ENCODE peak calls at places on chromosomes 6 and 20, in four cellular contexts. P, O, S and X are unnamed samples.

GRCh38 chr20:54122681-54123586 is 50.9 kb downstream of the CYP24A1 start:
- DNase-seq in P (no peak), O (no peak), S (no peak), X (no peak)

GRCh38 chr20:19881080-19881840 is 123.2 kb downstream of the RIN2 start:
- DNase-seq in P (no peak), O (no peak), S (peak), X (peak)

GRCh38 chr20:58515240-58516212 is at the start of gene APCDD1L:
- DNase-seq in P (peak), O (no peak), S (peak), X (peak)

GRCh38 chr6:1422290-1422689 is 32.9 kb downstream of the FOXF2 start:
- DNase-seq in P (no peak), O (no peak), S (peak), X (no peak)

GRCh38 chr20:19890358-19891117 is 126.6 kb upstream of the NAA20 start:
- DNase-seq in P (no peak), O (no peak), S (no peak), X (no peak)

GRCh38 chr6:75402296-75402695 is 91.3 kb downstream of the FILIP1 start:
- DNase-seq in P (peak), O (no peak), S (peak), X (peak)

GRCh38 chr20:57657537-57658446 is 37.6 kb upstream of the ZBP1 start:
- DNase-seq in P (peak), O (peak), S (no peak), X (no peak)

GRCh38 chr6:117530467-117531242 is 48.2 kb downstream of the DCBLD1 start:
- DNase-seq in P (no peak), O (no peak), S (no peak), X (no peak)

GRCh38 chr6:124560836-124561585 is 401.2 kb upstream of the RNF217 start:
- DNase-seq in P (no peak), O (no peak), S (no peak), X (peak)

GRCh38 chr20:50676888-50677287 is 14.5 kb downstream of the RIPOR3 start:
- DNase-seq in P (no peak), O (no peak), S (no peak), X (no peak)

GRCh38 chr6:113182370-113183141 is 674.6 kb upstream of the MARCKS start:
- DNase-seq in P (peak), O (no peak), S (peak), X (peak)

GRCh38 chr20:48295966-48296421 is 510.7 kb upstream of the SULF2 start:
- DNase-seq in P (no peak), O (no peak), S (no peak), X (peak)

GRCh38 chr6:52994789-52995078 is 350 bp downstream of the GSTA4 start:
- DNase-seq in P (no peak), O (no peak), S (no peak), X (no peak)

GRCh38 chr6:56890683-56891429 is 64.1 kb upstream of the BEND6 start:
- DNase-seq in P (peak), O (no peak), S (peak), X (no peak)

GRCh38 chr20:23145281-23145700 is 59.2 kb upstream of the CD93 start:
- DNase-seq in P (peak), O (no peak), S (peak), X (peak)

GRCh38 chr20:53011640-53012039 is 39.5 kb downstream of the TSHZ2 start:
- DNase-seq in P (no peak), O (no peak), S (no peak), X (no peak)

GRCh38 chr20:45629496-45630100 is at the start of gene WFDC10A:
- DNase-seq in P (peak), O (peak), S (peak), X (peak)

GRCh38 chr20:41119593-41120561 is 17.5 kb upstream of the PLCG1 start:
- DNase-seq in P (no peak), O (no peak), S (peak), X (no peak)

GRCh38 chr20:20017852-20018245 is 687 bp downstream of the NAA20 start:
- DNase-seq in P (peak), O (no peak), S (peak), X (no peak)

GRCh38 chr6:41257369-41258195 is 28.9 kb downstream of the TREM1 start:
- DNase-seq in P (peak), O (no peak), S (peak), X (no peak)

GRCh38 chr20:51368461-51369211 is 173.9 kb downstream of the NFATC2 start:
- DNase-seq in P (no peak), O (no peak), S (peak), X (no peak)

GRCh38 chr6:142266060-142266459 is 35.7 kb upstream of the ADGRG6 start:
- DNase-seq in P (no peak), O (no peak), S (no peak), X (no peak)

GRCh38 chr6:17091122-17091521 is 10.7 kb upstream of the STMND1 start:
- DNase-seq in P (no peak), O (no peak), S (peak), X (no peak)

DNA sequence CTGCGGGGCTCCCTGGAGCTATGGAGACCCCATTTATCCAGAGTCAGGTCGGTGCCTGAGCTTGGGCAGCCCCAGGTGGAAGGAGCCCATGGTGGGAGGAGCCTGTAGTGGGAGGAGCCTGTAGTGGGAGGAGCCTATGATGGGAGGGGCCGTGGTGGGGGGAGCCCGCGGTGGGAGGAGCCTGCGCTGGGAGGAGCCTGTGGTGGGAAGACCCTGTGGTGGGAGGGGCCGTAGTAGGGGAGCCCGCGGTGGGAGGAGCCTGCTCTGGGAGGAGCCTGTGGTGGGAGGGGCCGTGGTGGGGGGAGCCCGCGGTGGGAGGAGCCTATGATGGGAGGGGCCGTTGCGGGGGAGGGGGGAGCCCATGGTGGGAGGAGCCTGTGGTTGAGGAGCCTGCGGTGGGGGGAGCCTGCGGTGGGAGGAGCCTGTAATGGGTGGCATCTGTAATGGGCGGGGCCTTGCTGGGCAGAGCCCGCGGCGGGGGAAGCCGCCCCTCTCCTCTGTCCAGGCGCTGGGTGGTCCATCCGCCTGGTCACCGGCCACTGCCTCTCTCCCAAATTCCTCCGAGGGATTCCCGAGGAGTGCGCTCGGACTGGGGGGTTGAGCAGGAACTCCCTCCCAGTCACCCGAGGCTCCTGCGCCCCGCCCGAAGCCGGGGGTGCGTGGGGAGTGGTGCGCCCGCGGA is 567 bp upstream of the FNDC11 start:
- DNase-seq in P (peak), O (peak), S (peak), X (peak)
- H3K4me3 ChIP-seq in P (peak), O (peak), S (peak), X (peak)

GRCh38 chr6:6586671-6587526 is 1.6 kb upstream of the LY86 start:
- DNase-seq in P (no peak), O (no peak), S (no peak), X (no peak)

GRCh38 chr6:6588064-6588923 is at the start of gene LY86:
- DNase-seq in P (no peak), O (no peak), S (no peak), X (no peak)

GRCh38 chr6:6587696-6588063 is 840 bp upstream of the LY86 start:
- DNase-seq in P (no peak), O (no peak), S (no peak), X (no peak)

GRCh38 chr6:6590530-6590929 is 2.0 kb downstream of the LY86 start:
- DNase-seq in P (no peak), O (no peak), S (no peak), X (no peak)

GRCh38 chr6:6588924-6589696 is 590 bp downstream of the LY86 start:
- DNase-seq in P (no peak), O (no peak), S (no peak), X (no peak)
- H3K4me3 ChIP-seq in P (no peak), O (no peak), S (no peak), X (no peak)

GRCh38 chr6:89116702-89117101 is 1.2 kb downstream of the SRSF12 start:
- DNase-seq in P (no peak), O (no peak), S (no peak), X (no peak)
- H3K4me3 ChIP-seq in P (no peak), O (no peak), S (peak), X (no peak)

GRCh38 chr20:36861625-36861874 is 14.4 kb upstream of the TLDC2 start:
- DNase-seq in P (no peak), O (no peak), S (no peak), X (no peak)
- H3K4me3 ChIP-seq in P (no peak), O (peak), S (peak), X (no peak)

DNA sequence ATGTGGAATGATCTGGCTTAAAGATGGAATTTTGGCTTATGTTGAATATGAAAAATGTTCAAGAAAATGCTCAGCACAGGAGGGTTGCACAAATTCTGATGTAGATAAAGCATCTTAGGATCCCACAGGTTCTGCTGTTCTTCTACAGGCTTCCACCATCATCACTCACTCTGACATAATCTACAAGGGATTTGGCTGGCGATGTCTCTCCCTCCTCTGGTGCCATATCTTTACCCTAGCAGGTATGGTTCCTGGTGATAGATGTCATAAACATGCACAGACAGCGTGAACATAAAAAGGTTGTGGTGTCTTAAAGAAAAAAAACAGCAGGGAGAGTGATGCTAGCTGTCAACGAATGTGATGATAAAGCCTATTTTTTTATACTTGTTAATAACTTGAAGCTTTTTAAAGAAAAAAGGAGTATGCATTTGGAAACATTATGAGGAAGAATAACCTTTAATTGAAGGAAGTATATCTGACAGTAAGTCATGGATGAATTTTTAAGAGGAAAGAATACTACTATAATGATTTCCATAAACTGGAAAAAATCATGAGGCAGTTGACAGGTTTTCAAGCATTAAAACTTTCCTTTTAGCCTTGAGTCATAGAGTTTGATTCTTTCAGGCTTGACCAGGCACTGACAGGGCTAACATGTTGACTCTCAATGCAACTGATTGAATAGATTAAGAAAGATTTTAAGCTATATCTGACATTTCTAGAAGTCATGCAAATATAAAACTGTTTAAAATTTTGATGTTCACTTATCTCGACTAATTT is 50.1 kb downstream of the OGFRL1 start:
- DNase-seq in P (no peak), O (no peak), S (no peak), X (no peak)
- H3K4me3 ChIP-seq in P (no peak), O (no peak), S (no peak), X (no peak)

DNA sequence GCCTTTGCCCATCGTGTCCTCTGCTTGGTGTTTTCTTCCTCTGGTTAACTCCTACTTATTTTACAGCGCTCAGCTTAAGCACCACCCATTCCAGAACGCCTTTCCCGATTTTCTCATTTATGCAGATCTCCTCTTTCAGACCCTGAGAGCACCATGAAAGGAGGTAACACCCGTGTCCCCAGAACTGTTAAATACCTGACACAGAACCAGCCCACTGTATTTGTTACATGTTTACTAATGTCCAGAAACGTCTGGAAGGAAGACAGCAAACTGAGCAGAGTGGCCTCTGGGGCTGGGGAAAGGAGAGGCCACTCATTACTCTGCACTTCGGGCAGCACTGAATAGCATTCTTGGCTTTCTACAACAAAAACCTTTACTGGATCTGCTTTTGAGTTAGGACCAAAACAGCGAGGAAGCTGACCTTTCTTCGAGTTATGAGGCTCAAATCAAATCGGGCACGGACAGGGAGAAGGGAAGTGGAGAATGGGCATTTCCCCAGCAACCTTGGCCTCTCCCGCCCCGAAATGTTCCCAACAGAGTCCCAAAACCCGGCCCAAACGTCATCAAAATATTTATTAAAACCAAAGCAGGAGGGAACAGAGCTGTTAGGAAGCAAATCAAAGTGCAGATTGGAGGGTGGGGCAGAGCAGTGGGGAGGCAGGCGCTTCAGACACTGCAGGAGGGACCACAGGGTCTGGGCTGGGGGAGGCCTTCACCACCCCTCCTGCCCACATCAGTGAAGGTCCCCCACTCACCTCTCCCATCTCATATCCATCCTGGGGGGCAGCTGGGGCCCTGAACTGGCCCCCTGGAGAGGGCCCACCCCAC is 1.1 kb upstream of the NECAB3 start:
- DNase-seq in P (no peak), O (peak), S (no peak), X (no peak)
- H3K4me3 ChIP-seq in P (peak), O (no peak), S (peak), X (no peak)

GRCh38 chr6:130632288-130632687 is 194.9 kb upstream of the SMLR1 start:
- DNase-seq in P (peak), O (no peak), S (no peak), X (peak)
- H3K4me3 ChIP-seq in P (no peak), O (no peak), S (no peak), X (no peak)

GRCh38 chr6:154649723-154650122 is 83.5 kb upstream of the SCAF8 start:
- DNase-seq in P (peak), O (no peak), S (no peak), X (no peak)

GRCh38 chr6:154653385-154653784 is 79.8 kb upstream of the SCAF8 start:
- DNase-seq in P (no peak), O (no peak), S (no peak), X (peak)

GRCh38 chr6:154651656-154652055 is 81.6 kb upstream of the SCAF8 start:
- DNase-seq in P (peak), O (no peak), S (no peak), X (no peak)

GRCh38 chr6:154650351-154650750 is 82.9 kb upstream of the SCAF8 start:
- DNase-seq in P (no peak), O (no peak), S (no peak), X (no peak)

GRCh38 chr6:154648776-154649175 is 84.4 kb upstream of the SCAF8 start:
- DNase-seq in P (no peak), O (no peak), S (no peak), X (no peak)
- H3K4me3 ChIP-seq in P (no peak), O (no peak), S (no peak), X (no peak)

DNA sequence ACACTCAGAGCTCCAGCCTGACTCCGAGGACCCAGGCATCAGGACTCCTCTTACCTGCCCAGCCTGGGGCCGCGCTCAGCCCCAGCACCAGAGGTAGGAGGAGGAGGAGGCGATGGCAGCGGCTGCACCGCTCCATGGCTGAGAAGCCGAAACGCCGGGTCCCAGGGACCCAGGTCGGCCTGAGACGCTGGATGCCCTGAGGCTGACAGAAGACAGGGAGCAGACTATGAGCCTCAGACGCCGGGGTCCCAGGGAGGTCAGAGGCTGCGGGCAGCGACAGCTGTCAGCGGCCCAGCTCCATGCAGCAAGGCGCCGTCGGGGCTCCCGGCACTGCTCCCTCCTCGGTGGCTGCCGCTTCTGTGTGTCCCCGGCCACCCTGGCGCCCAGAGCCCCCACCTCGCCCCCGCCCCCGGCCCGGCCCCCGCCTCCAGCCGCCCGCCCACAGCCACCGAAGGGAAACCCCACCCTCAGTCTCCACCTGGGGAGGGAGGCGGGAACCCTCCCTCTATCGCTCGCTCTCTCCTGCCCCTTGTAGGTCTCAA is at the start of gene COL11A2:
- DNase-seq in P (no peak), O (no peak), S (no peak), X (no peak)
- H3K4me3 ChIP-seq in P (peak), O (no peak), S (no peak), X (no peak)

GRCh38 chr6:31533455-31533841 is 4.7 kb downstream of the MCCD1 start:
- DNase-seq in P (no peak), O (no peak), S (no peak), X (no peak)

GRCh38 chr6:31534011-31534410 is 5.2 kb downstream of the MCCD1 start:
- DNase-seq in P (no peak), O (no peak), S (no peak), X (no peak)

GRCh38 chr6:31534521-31535040 is 5.8 kb downstream of the MCCD1 start:
- DNase-seq in P (no peak), O (no peak), S (no peak), X (no peak)

GRCh38 chr6:31532644-31533454 is 4.1 kb downstream of the MCCD1 start:
- DNase-seq in P (no peak), O (no peak), S (no peak), X (no peak)

DNA sequence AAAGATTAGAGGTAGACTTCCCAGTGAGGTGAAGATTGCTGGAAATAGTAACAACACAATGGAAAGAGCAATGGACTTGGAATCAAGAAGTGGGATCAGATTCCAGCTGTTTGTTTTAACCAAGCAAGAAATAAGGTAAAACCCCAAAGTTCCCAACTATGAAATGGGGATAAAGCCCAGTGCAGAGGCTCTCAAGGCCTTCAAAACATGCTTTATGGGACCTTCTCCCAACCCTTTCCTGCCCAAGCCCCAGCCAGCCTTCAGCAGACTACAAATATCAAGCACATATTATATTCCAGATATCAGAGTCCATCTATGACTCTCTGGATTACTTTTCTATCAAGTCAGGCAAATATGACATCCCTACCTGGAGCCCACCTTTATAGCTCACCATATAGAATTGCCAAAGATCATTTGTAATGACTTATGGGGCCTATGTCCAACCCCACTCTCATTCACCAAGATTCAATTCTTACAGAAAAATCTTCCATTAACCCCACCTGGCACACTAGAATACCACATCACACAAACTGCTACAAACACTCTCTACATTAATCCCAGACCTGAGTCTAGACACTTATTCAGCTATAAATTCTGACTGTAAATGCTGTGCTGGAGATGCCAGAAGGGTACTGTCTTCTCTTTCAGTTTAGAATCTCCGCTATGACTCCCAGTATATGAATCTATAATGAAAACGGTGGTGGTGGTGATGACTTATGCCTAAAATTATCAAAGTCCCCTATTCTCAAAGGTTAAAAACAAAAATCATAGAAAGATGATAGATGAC is 6.1 kb downstream of the DDX39B start:
- DNase-seq in P (no peak), O (no peak), S (no peak), X (no peak)
- H3K4me3 ChIP-seq in P (no peak), O (no peak), S (no peak), X (no peak)